ENCODE peak calls at places on chromosomes 12 and 14, in six cellular contexts. Z is pancreas, X is ovary, T is mucosa of descending colon, H is spleen, L is heart left ventricle. K is an unnamed sample.
A peak's percentile ranks its signal among the peaks of the same experiment; 100 is the strongest.

GRCh38 chr12:113030875-113031525 is 25.5 kb upstream of the DTX1 start:
- DNase-seq in Z (no peak), H (no peak), X (no peak), T (peak; percentile 14), L (no peak), K (no peak)

GRCh38 chr12:104973250-104973649 is 12.9 kb upstream of the NOPCHAP1 start:
- DNase-seq in X (no peak), Z (no peak), T (no peak), L (no peak), H (no peak), K (no peak)

GRCh38 chr14:80491131-80491530 is 279.8 kb upstream of the DIO2 start:
- DNase-seq in T (peak; percentile 51), X (peak; percentile 14), L (peak; percentile 70), H (no peak), Z (no peak), K (no peak)

GRCh38 chr12:75161495-75161894 is 48.1 kb downstream of the KCNC2 start:
- DNase-seq in Z (no peak), X (no peak), T (no peak), L (no peak), H (no peak), K (no peak)

GRCh38 chr12:113645183-113645582 is 173.5 kb upstream of the LHX5 start:
- DNase-seq in Z (no peak), T (no peak), L (no peak), X (no peak), H (no peak), K (no peak)

GRCh38 chr12:127893875-127894635 is 372.9 kb upstream of the TMEM132C start:
- DNase-seq in T (peak; percentile 17), Z (no peak), H (no peak), L (no peak), X (no peak), K (no peak)

GRCh38 chr12:115473257-115473956 is 789.4 kb upstream of the TBX3 start:
- DNase-seq in T (peak; percentile 38), L (no peak), H (no peak), X (no peak), Z (no peak), K (no peak)

GRCh38 chr12:79983492-79983891 is 48.6 kb upstream of the PPP1R12A start:
- DNase-seq in L (no peak), X (no peak), Z (no peak), T (no peak), H (no peak), K (no peak)

GRCh38 chr14:30564868-30565248 is 5.9 kb downstream of the G2E3 start:
- DNase-seq in Z (no peak), L (no peak), X (no peak), H (no peak), T (no peak), K (no peak)

GRCh38 chr14:59464651-59465569 is at the start of gene GPR135:
- DNase-seq in H (peak; percentile 92), T (peak; percentile 58), Z (peak; percentile 87), X (peak; percentile 67), L (peak; percentile 77), K (peak; percentile 72)

DNA sequence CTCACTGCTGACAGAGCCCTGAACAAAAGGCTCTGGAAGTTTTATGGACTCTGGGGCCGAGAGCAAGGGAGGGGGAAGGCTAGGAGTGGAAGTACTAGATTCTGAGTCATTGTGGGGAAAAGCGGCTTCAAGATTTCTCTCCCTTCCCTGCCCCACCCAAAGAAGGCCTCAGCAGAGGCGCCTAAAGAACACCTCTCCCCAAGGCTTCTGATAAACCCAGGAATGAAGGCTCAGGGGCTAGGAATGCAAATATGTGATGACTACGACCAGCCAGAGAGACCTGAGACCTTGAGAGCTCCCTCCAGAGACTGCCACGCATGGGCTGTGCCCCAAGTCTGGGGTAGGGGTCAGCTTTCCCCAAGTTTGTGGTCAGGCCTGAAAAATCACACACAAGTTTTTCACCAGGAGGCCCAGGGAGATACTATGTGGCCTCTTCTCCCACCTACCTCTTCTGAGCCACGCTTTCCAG is 130.7 kb upstream of the HIF1A start:
- DNase-seq in X (no peak), T (no peak), Z (no peak), H (no peak), L (no peak), K (peak; percentile 94)
- H3K4me1 ChIP-seq in X (peaks cover 14% of the 10 kb centered on the region), T (peaks cover 10% of the 10 kb centered on the region), Z (peaks cover 39% of the 10 kb centered on the region), H (peaks cover 85% of the 10 kb centered on the region), L (peaks cover 54% of the 10 kb centered on the region), K (peaks cover 89% of the 10 kb centered on the region)

GRCh38 chr12:68270358-68270757 is 17.0 kb upstream of the IL22 start:
- DNase-seq in X (no peak), H (no peak), T (no peak), Z (no peak), L (no peak), K (no peak)
- H3K4me1 ChIP-seq in X (no peaks in the 10 kb centered on the region), H (peaks cover 7% of the 10 kb centered on the region), T (no peaks in the 10 kb centered on the region), Z (no peaks in the 10 kb centered on the region), L (no peaks in the 10 kb centered on the region), K (peaks cover 8% of the 10 kb centered on the region)

DNA sequence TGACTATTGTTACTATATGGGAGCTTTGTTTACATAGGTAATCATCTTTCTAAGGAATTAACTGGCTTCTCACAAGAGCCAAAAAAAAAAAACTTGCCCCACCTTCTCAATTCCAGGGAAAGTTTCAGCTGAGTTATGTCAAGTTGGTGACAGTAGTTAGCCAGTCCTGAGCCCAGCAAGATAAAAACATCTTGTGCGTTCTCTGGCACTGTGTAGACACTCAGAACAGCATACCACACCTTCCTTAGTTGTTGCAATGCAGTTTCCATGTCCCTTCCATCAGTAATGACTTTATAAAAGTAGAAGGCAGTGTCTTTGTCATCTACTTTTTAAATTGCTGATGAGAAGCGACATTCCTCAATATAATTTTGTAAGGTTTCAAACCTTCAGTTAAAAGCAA is 50.2 kb downstream of the PTPN21 start:
- DNase-seq in H (no peak), Z (no peak), T (no peak), L (no peak), X (no peak), K (no peak)
- H3K4me1 ChIP-seq in H (no peaks in the 10 kb centered on the region), Z (no peaks in the 10 kb centered on the region), T (peaks cover 5% of the 10 kb centered on the region), L (no peaks in the 10 kb centered on the region), X (no peaks in the 10 kb centered on the region), K (no peaks in the 10 kb centered on the region)

GRCh38 chr14:24941719-24942118 is 108.2 kb downstream of the STXBP6 start:
- DNase-seq in H (no peak), X (no peak), L (no peak), T (peak; percentile 72), Z (peak; percentile 89), K (no peak)
- H3K4me1 ChIP-seq in H (no peaks in the 10 kb centered on the region), X (no peaks in the 10 kb centered on the region), L (no peaks in the 10 kb centered on the region), T (no peaks in the 10 kb centered on the region), Z (no peaks in the 10 kb centered on the region), K (no peaks in the 10 kb centered on the region)

DNA sequence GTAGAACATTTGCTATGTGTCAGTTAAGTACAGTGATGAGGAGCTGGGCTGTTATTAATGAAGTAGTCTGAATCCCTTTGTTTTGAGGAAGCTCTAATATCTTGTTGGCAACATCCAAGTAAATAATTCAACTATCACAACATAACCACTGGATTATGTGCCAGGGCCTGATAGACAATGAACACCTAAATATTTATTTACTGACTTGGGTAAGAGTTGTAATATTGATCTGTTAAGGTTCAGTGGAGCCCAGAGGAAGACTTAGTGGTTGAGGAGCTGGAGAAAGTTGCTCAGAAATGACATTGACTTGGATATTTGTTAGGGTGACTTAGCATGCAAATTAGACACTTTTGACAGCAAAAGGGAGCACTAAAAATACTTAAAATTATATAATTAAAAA is 26.8 kb downstream of the DERA start:
- DNase-seq in T (no peak), H (no peak), X (no peak), Z (no peak), L (no peak), K (no peak)
- H3K4me1 ChIP-seq in T (no peaks in the 10 kb centered on the region), H (no peaks in the 10 kb centered on the region), X (no peaks in the 10 kb centered on the region), Z (no peaks in the 10 kb centered on the region), L (no peaks in the 10 kb centered on the region), K (no peaks in the 10 kb centered on the region)

GRCh38 chr14:90812109-90812508 is 4.1 kb downstream of the TTC7B start:
- DNase-seq in T (no peak), Z (no peak), X (no peak), H (no peak), L (peak; percentile 48), K (no peak)
- H3K4me1 ChIP-seq in T (peaks cover 10% of the 10 kb centered on the region), Z (no peaks in the 10 kb centered on the region), X (peaks cover 17% of the 10 kb centered on the region), H (peaks cover 56% of the 10 kb centered on the region), L (peaks cover 28% of the 10 kb centered on the region), K (no peaks in the 10 kb centered on the region)

GRCh38 chr14:49972840-49973239 is 80.0 kb downstream of the ARF6 start:
- DNase-seq in T (peak; percentile 78), L (no peak), H (no peak), Z (no peak), X (peak; percentile 48), K (no peak)
- H3K4me1 ChIP-seq in T (peaks cover 64% of the 10 kb centered on the region), L (peaks cover 8% of the 10 kb centered on the region), H (peaks cover 87% of the 10 kb centered on the region), Z (peaks cover 33% of the 10 kb centered on the region), X (peaks cover 19% of the 10 kb centered on the region), K (peaks cover 50% of the 10 kb centered on the region)

GRCh38 chr12:63917477-63917862 is 73.0 kb downstream of the SRGAP1 start:
- DNase-seq in X (no peak), Z (no peak), H (no peak), T (no peak), L (no peak), K (no peak)

GRCh38 chr12:63913929-63914328 is 69.4 kb downstream of the SRGAP1 start:
- DNase-seq in X (no peak), Z (no peak), L (no peak), H (no peak), T (no peak), K (no peak)

GRCh38 chr12:63917864-63918742 is 73.6 kb downstream of the SRGAP1 start:
- DNase-seq in T (peak; percentile 47), X (no peak), L (no peak), Z (no peak), H (no peak), K (no peak)

GRCh38 chr12:63916561-63917476 is 72.3 kb downstream of the SRGAP1 start:
- DNase-seq in Z (no peak), X (no peak), L (no peak), T (no peak), H (no peak), K (no peak)

GRCh38 chr12:63915105-63915830 is 70.8 kb downstream of the SRGAP1 start:
- DNase-seq in T (no peak), H (no peak), L (no peak), Z (no peak), X (no peak), K (no peak)
- H3K4me1 ChIP-seq in T (peaks cover 47% of the 10 kb centered on the region), H (peaks cover 57% of the 10 kb centered on the region), L (no peaks in the 10 kb centered on the region), Z (peaks cover 32% of the 10 kb centered on the region), X (peaks cover 18% of the 10 kb centered on the region), K (peaks cover 62% of the 10 kb centered on the region)

K was measured in RWPE2.